ENCODE peak calls at places on chromosomes 2 and 18, in six cellular contexts. One of them, this sample, is unnamed.
A peak's percentile ranks its signal among the peaks of the same experiment; 100 is the strongest.

GRCh38 chr2:181354626-181355025 is 102.6 kb upstream of the ITGA4 start:
- DNase-seq in sigmoid colon: no peak
- DNase-seq in effector memory CD4-positive, alpha-beta T cell: no peak
- DNase-seq in CD8-positive, alpha-beta T cell: no peak
- DNase-seq in ovary: no peak
- DNase-seq in neuronal stem cell: no peak
- DNase-seq in this sample: no peak

GRCh38 chr2:152376385-152376784 is 41.4 kb downstream of the FMNL2 start:
- DNase-seq in sigmoid colon: no peak
- DNase-seq in effector memory CD4-positive, alpha-beta T cell: no peak
- DNase-seq in CD8-positive, alpha-beta T cell: no peak
- DNase-seq in ovary: peak; percentile 38
- DNase-seq in neuronal stem cell: no peak
- DNase-seq in this sample: no peak

GRCh38 chr2:14978836-14979235 is 346.3 kb downstream of the LRATD1 start:
- DNase-seq in sigmoid colon: no peak
- DNase-seq in effector memory CD4-positive, alpha-beta T cell: no peak
- DNase-seq in CD8-positive, alpha-beta T cell: no peak
- DNase-seq in ovary: no peak
- DNase-seq in neuronal stem cell: no peak
- DNase-seq in this sample: no peak

GRCh38 chr2:160876765-160877164 is 283.5 kb upstream of the TANK start:
- DNase-seq in sigmoid colon: no peak
- DNase-seq in effector memory CD4-positive, alpha-beta T cell: no peak
- DNase-seq in CD8-positive, alpha-beta T cell: no peak
- DNase-seq in ovary: no peak
- DNase-seq in neuronal stem cell: no peak
- DNase-seq in this sample: no peak

GRCh38 chr2:197198890-197199289 is 111.7 kb downstream of the ANKRD44 start:
- DNase-seq in sigmoid colon: no peak
- DNase-seq in effector memory CD4-positive, alpha-beta T cell: peak; percentile 92
- DNase-seq in CD8-positive, alpha-beta T cell: peak; percentile 90
- DNase-seq in ovary: peak; percentile 26
- DNase-seq in neuronal stem cell: no peak
- DNase-seq in this sample: no peak

GRCh38 chr18:23718243-23718720 is 29.0 kb downstream of the LAMA3 start:
- DNase-seq in sigmoid colon: no peak
- DNase-seq in effector memory CD4-positive, alpha-beta T cell: no peak
- DNase-seq in CD8-positive, alpha-beta T cell: no peak
- DNase-seq in ovary: no peak
- DNase-seq in neuronal stem cell: no peak
- DNase-seq in this sample: no peak

GRCh38 chr2:216018709-216019108 is 5.4 kb upstream of the MREG start:
- DNase-seq in sigmoid colon: no peak
- DNase-seq in effector memory CD4-positive, alpha-beta T cell: no peak
- DNase-seq in CD8-positive, alpha-beta T cell: no peak
- DNase-seq in ovary: no peak
- DNase-seq in neuronal stem cell: no peak
- DNase-seq in this sample: no peak

GRCh38 chr18:44048846-44049245 is 631.8 kb upstream of the SETBP1 start:
- DNase-seq in sigmoid colon: no peak
- DNase-seq in effector memory CD4-positive, alpha-beta T cell: no peak
- DNase-seq in CD8-positive, alpha-beta T cell: no peak
- DNase-seq in ovary: no peak
- DNase-seq in neuronal stem cell: no peak
- DNase-seq in this sample: no peak

GRCh38 chr2:64862001-64862397 is 127.2 kb upstream of the SLC1A4 start:
- DNase-seq in sigmoid colon: no peak
- DNase-seq in effector memory CD4-positive, alpha-beta T cell: no peak
- DNase-seq in CD8-positive, alpha-beta T cell: no peak
- DNase-seq in ovary: no peak
- DNase-seq in neuronal stem cell: no peak
- DNase-seq in this sample: no peak

GRCh38 chr18:56517181-56517580 is 121.2 kb downstream of the TXNL1 start:
- DNase-seq in sigmoid colon: no peak
- DNase-seq in effector memory CD4-positive, alpha-beta T cell: no peak
- DNase-seq in CD8-positive, alpha-beta T cell: no peak
- DNase-seq in ovary: no peak
- DNase-seq in neuronal stem cell: no peak
- DNase-seq in this sample: no peak

GRCh38 chr2:106296182-106296815 is 102.2 kb upstream of the UXS1 start:
- DNase-seq in sigmoid colon: no peak
- DNase-seq in effector memory CD4-positive, alpha-beta T cell: no peak
- DNase-seq in CD8-positive, alpha-beta T cell: no peak
- DNase-seq in ovary: no peak
- DNase-seq in neuronal stem cell: no peak
- DNase-seq in this sample: no peak

GRCh38 chr2:98743835-98744234 is 12.9 kb upstream of the MGAT4A start:
- DNase-seq in sigmoid colon: no peak
- DNase-seq in effector memory CD4-positive, alpha-beta T cell: no peak
- DNase-seq in CD8-positive, alpha-beta T cell: no peak
- DNase-seq in ovary: no peak
- DNase-seq in neuronal stem cell: no peak
- DNase-seq in this sample: no peak

GRCh38 chr2:75960134-75961009 is 249.7 kb upstream of the GCFC2 start:
- DNase-seq in sigmoid colon: no peak
- DNase-seq in effector memory CD4-positive, alpha-beta T cell: no peak
- DNase-seq in CD8-positive, alpha-beta T cell: no peak
- DNase-seq in ovary: no peak
- DNase-seq in neuronal stem cell: no peak
- DNase-seq in this sample: no peak

GRCh38 chr2:16632615-16633014 is 33.0 kb downstream of the CYRIA start:
- DNase-seq in sigmoid colon: no peak
- DNase-seq in effector memory CD4-positive, alpha-beta T cell: no peak
- DNase-seq in CD8-positive, alpha-beta T cell: no peak
- DNase-seq in ovary: no peak
- DNase-seq in neuronal stem cell: peak; percentile 15
- DNase-seq in this sample: peak; percentile 65

GRCh38 chr2:240481720-240482119 is 46.3 kb downstream of the GPC1 start:
- DNase-seq in sigmoid colon: no peak
- DNase-seq in effector memory CD4-positive, alpha-beta T cell: no peak
- DNase-seq in CD8-positive, alpha-beta T cell: peak; percentile 47
- DNase-seq in ovary: no peak
- DNase-seq in neuronal stem cell: no peak
- DNase-seq in this sample: no peak

GRCh38 chr2:146940016-146940685 is 904.7 kb upstream of the ACVR2A start:
- DNase-seq in sigmoid colon: no peak
- DNase-seq in effector memory CD4-positive, alpha-beta T cell: no peak
- DNase-seq in CD8-positive, alpha-beta T cell: no peak
- DNase-seq in ovary: no peak
- DNase-seq in neuronal stem cell: no peak
- DNase-seq in this sample: no peak
- H3K4me3 ChIP-seq in sigmoid colon: no peak overlapping the region
- H3K4me3 ChIP-seq in effector memory CD4-positive, alpha-beta T cell: no peak overlapping the region
- H3K4me3 ChIP-seq in CD8-positive, alpha-beta T cell: no peak overlapping the region
- H3K4me3 ChIP-seq in ovary: no peak overlapping the region
- H3K4me3 ChIP-seq in neuronal stem cell: no peak overlapping the region
- H3K4me3 ChIP-seq in this sample: no peak overlapping the region

GRCh38 chr2:175468699-175469098 is 287.2 kb upstream of the ATP5MC3 start:
- DNase-seq in sigmoid colon: no peak
- DNase-seq in effector memory CD4-positive, alpha-beta T cell: no peak
- DNase-seq in CD8-positive, alpha-beta T cell: no peak
- DNase-seq in ovary: no peak
- DNase-seq in neuronal stem cell: no peak
- DNase-seq in this sample: no peak

GRCh38 chr2:175463639-175464310 is 282.3 kb upstream of the ATP5MC3 start:
- DNase-seq in sigmoid colon: no peak
- DNase-seq in effector memory CD4-positive, alpha-beta T cell: no peak
- DNase-seq in CD8-positive, alpha-beta T cell: no peak
- DNase-seq in ovary: no peak
- DNase-seq in neuronal stem cell: no peak
- DNase-seq in this sample: no peak

GRCh38 chr2:175462246-175462645 is 280.7 kb upstream of the ATP5MC3 start:
- DNase-seq in sigmoid colon: no peak
- DNase-seq in effector memory CD4-positive, alpha-beta T cell: no peak
- DNase-seq in CD8-positive, alpha-beta T cell: no peak
- DNase-seq in ovary: no peak
- DNase-seq in neuronal stem cell: no peak
- DNase-seq in this sample: no peak

GRCh38 chr2:175461839-175462238 is 280.3 kb upstream of the ATP5MC3 start:
- DNase-seq in sigmoid colon: no peak
- DNase-seq in effector memory CD4-positive, alpha-beta T cell: no peak
- DNase-seq in CD8-positive, alpha-beta T cell: no peak
- DNase-seq in ovary: no peak
- DNase-seq in neuronal stem cell: no peak
- DNase-seq in this sample: no peak

GRCh38 chr2:175464311-175464670 is 282.8 kb upstream of the ATP5MC3 start:
- DNase-seq in sigmoid colon: no peak
- DNase-seq in effector memory CD4-positive, alpha-beta T cell: no peak
- DNase-seq in CD8-positive, alpha-beta T cell: no peak
- DNase-seq in ovary: no peak
- DNase-seq in neuronal stem cell: no peak
- DNase-seq in this sample: no peak
- H3K27ac ChIP-seq in sigmoid colon: no peak overlapping the region
- H3K27ac ChIP-seq in effector memory CD4-positive, alpha-beta T cell: no peak overlapping the region
- H3K27ac ChIP-seq in CD8-positive, alpha-beta T cell: no peak overlapping the region
- H3K27ac ChIP-seq in ovary: no peak overlapping the region
- H3K27ac ChIP-seq in neuronal stem cell: no peak overlapping the region
- H3K27ac ChIP-seq in this sample: no peak overlapping the region

DNA sequence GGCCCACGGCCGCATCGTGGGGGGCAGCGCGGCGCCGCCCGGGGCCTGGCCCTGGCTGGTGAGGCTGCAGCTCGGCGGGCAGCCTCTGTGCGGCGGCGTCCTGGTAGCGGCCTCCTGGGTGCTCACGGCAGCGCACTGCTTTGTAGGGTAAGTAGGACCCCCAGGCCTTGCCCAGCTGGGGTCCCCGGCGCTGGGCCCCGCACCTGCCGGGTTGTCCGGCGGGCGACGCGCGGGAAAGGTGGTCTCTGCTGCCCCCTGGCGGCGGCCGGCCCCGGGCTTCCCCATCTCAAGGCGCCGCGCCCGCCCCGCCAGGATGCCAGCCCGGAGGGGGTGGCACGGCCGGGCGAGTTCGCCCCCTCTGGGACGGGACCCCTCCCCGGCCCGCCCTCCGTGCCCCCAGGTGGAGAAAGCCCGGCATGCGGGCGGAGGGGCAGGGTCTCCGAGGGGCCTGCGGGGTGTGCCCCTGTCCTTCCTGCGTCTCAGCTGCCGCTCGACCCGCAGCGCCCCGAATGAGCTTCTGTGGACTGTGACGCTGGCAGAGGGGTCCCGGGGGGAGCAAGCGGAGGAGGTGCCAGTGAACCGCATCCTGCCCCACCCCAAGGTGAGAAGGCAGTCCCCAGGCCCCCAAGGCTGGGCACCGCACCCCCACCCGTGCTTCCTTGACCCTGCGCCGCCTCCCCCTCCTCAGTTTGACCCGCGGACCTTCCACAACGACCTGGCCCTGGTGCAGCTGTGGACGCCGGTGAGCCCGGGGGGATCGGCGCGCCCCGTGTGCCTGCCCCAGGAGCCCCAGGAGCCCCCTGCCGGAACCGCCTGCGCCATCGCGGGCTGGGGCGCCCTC is 2.0 kb downstream of the PRSS56 start:
- DNase-seq in sigmoid colon: no peak
- DNase-seq in effector memory CD4-positive, alpha-beta T cell: peak; percentile 30
- DNase-seq in CD8-positive, alpha-beta T cell: peak; percentile 84
- DNase-seq in ovary: peak; percentile 77
- DNase-seq in neuronal stem cell: no peak
- DNase-seq in this sample: no peak
- H3K27me3 ChIP-seq in sigmoid colon: peaks cover 74% of the 10 kb centered on the region
- H3K27me3 ChIP-seq in effector memory CD4-positive, alpha-beta T cell: peaks cover 40% of the 10 kb centered on the region
- H3K27me3 ChIP-seq in CD8-positive, alpha-beta T cell: peaks cover 25% of the 10 kb centered on the region
- H3K27me3 ChIP-seq in ovary: no peaks in the 10 kb centered on the region
- H3K27me3 ChIP-seq in neuronal stem cell: peaks cover 33% of the 10 kb centered on the region
- H3K27me3 ChIP-seq in this sample: peaks cover 24% of the 10 kb centered on the region

DNA sequence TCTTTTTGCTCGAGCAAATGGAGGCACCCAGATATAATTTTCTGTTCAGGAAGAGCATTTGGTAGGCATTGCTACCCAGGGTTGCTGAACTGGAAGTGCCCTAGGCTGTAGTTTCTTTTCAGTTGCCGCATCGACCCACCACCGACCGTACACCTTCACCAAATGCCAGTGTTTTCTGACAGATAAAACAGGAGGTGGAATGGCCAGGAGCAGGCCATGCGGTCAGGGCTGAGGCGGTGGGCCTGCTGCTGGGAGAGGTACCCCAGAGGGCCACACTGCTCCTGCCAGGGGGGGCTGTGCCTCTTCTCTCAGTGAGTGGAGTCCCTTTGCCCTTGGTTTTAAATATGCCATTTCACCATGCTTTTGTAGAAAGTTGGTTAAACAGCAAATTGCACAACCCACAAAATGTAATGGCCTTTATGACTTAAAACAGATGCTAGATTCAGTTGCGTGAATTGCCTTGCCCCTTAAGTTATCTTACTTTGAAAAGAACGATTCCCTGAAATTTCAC is 36.5 kb downstream of the TSHZ1 start:
- DNase-seq in sigmoid colon: no peak
- DNase-seq in effector memory CD4-positive, alpha-beta T cell: no peak
- DNase-seq in CD8-positive, alpha-beta T cell: peak; percentile 59
- DNase-seq in ovary: no peak
- DNase-seq in neuronal stem cell: no peak
- DNase-seq in this sample: no peak
- H3K4me3 ChIP-seq in sigmoid colon: peak overlapping the region; percentile 49
- H3K4me3 ChIP-seq in effector memory CD4-positive, alpha-beta T cell: peak overlapping the region; percentile 50
- H3K4me3 ChIP-seq in CD8-positive, alpha-beta T cell: peak overlapping the region; percentile 36
- H3K4me3 ChIP-seq in ovary: peak overlapping the region; percentile 39
- H3K4me3 ChIP-seq in neuronal stem cell: no peak overlapping the region
- H3K4me3 ChIP-seq in this sample: peak overlapping the region; percentile 61

GRCh38 chr2:62102402-62102920 is 93.5 kb upstream of the B3GNT2 start:
- DNase-seq in sigmoid colon: no peak
- DNase-seq in effector memory CD4-positive, alpha-beta T cell: no peak
- DNase-seq in CD8-positive, alpha-beta T cell: no peak
- DNase-seq in ovary: no peak
- DNase-seq in neuronal stem cell: no peak
- DNase-seq in this sample: no peak
- H3K27ac ChIP-seq in sigmoid colon: no peak overlapping the region
- H3K27ac ChIP-seq in effector memory CD4-positive, alpha-beta T cell: no peak overlapping the region
- H3K27ac ChIP-seq in CD8-positive, alpha-beta T cell: no peak overlapping the region
- H3K27ac ChIP-seq in ovary: no peak overlapping the region
- H3K27ac ChIP-seq in neuronal stem cell: no peak overlapping the region
- H3K27ac ChIP-seq in this sample: no peak overlapping the region